ENCODE peak calls at places on chromosomes 7 and 10, in six cellular contexts. One of them, this sample, is unnamed.

GRCh38 chr7:134804351-134804750 is 24.9 kb downstream of the CALD1 start:
- DNase-seq in HepG2: no peak
- DNase-seq in K562: no peak
- DNase-seq in SK-N-SH: no peak
- DNase-seq in HCT116: no peak
- DNase-seq in GM12878: no peak
- DNase-seq in this sample: no peak

GRCh38 chr10:11204355-11204879 is 186.7 kb downstream of the CELF2 start:
- DNase-seq in HepG2: no peak
- DNase-seq in K562: no peak
- DNase-seq in SK-N-SH: no peak
- DNase-seq in HCT116: no peak
- DNase-seq in GM12878: no peak
- DNase-seq in this sample: no peak

GRCh38 chr10:96306516-96306915 is 2.3 kb downstream of the DNTT start:
- DNase-seq in HepG2: no peak
- DNase-seq in K562: no peak
- DNase-seq in SK-N-SH: no peak
- DNase-seq in HCT116: no peak
- DNase-seq in GM12878: no peak
- DNase-seq in this sample: no peak

GRCh38 chr10:91521444-91521843 is 111.3 kb downstream of the HECTD2 start:
- DNase-seq in HepG2: no peak
- DNase-seq in K562: no peak
- DNase-seq in SK-N-SH: no peak
- DNase-seq in HCT116: no peak
- DNase-seq in GM12878: no peak
- DNase-seq in this sample: no peak

GRCh38 chr10:102565793-102566192 is 62.0 kb downstream of the SUFU start:
- DNase-seq in HepG2: peak; percentile 9
- DNase-seq in K562: no peak
- DNase-seq in SK-N-SH: no peak
- DNase-seq in HCT116: no peak
- DNase-seq in GM12878: no peak
- DNase-seq in this sample: no peak

GRCh38 chr7:149817836-149818535 is 20.2 kb upstream of the ZNF862 start:
- DNase-seq in HepG2: no peak
- DNase-seq in K562: no peak
- DNase-seq in SK-N-SH: no peak
- DNase-seq in HCT116: no peak
- DNase-seq in GM12878: no peak
- DNase-seq in this sample: no peak

GRCh38 chr10:27865221-27865635 is 119.6 kb upstream of the MKX start:
- DNase-seq in HepG2: no peak
- DNase-seq in K562: no peak
- DNase-seq in SK-N-SH: no peak
- DNase-seq in HCT116: peak; percentile 7
- DNase-seq in GM12878: no peak
- DNase-seq in this sample: peak; percentile 39

GRCh38 chr7:128697301-128697905 is 25.3 kb downstream of the GARIN1A start:
- DNase-seq in HepG2: peak; percentile 21
- DNase-seq in K562: peak; percentile 90
- DNase-seq in SK-N-SH: peak; percentile 89
- DNase-seq in HCT116: no peak
- DNase-seq in GM12878: no peak
- DNase-seq in this sample: no peak

GRCh38 chr7:38410056-38410455 is 136.6 kb upstream of the TARP start:
- DNase-seq in HepG2: no peak
- DNase-seq in K562: no peak
- DNase-seq in SK-N-SH: no peak
- DNase-seq in HCT116: no peak
- DNase-seq in GM12878: no peak
- DNase-seq in this sample: no peak

GRCh38 chr10:49749556-49750491 is 12.3 kb downstream of the OGDHL start:
- DNase-seq in HepG2: no peak
- DNase-seq in K562: no peak
- DNase-seq in SK-N-SH: no peak
- DNase-seq in HCT116: no peak
- DNase-seq in GM12878: no peak
- DNase-seq in this sample: no peak

GRCh38 chr7:28629216-28629848 is 217.0 kb downstream of the CREB5 start:
- DNase-seq in HepG2: no peak
- DNase-seq in K562: no peak
- DNase-seq in SK-N-SH: no peak
- DNase-seq in HCT116: no peak
- DNase-seq in GM12878: no peak
- DNase-seq in this sample: no peak

GRCh38 chr7:112168915-112169314 is 37.3 kb downstream of the DOCK4 start:
- DNase-seq in HepG2: no peak
- DNase-seq in K562: no peak
- DNase-seq in SK-N-SH: no peak
- DNase-seq in HCT116: no peak
- DNase-seq in GM12878: no peak
- DNase-seq in this sample: no peak

GRCh38 chr7:21450876-21451275 is 23.0 kb downstream of the SP4 start:
- DNase-seq in HepG2: no peak
- DNase-seq in K562: no peak
- DNase-seq in SK-N-SH: no peak
- DNase-seq in HCT116: no peak
- DNase-seq in GM12878: no peak
- DNase-seq in this sample: no peak

GRCh38 chr7:157411580-157411979 is 74.8 kb downstream of the DNAJB6 start:
- DNase-seq in HepG2: no peak
- DNase-seq in K562: peak; percentile 82
- DNase-seq in SK-N-SH: peak; percentile 43
- DNase-seq in HCT116: no peak
- DNase-seq in GM12878: no peak
- DNase-seq in this sample: no peak

GRCh38 chr7:5452937-5453540 is 29.4 kb upstream of the TNRC18 start:
- DNase-seq in HepG2: no peak
- DNase-seq in K562: peak; percentile 84
- DNase-seq in SK-N-SH: peak; percentile 61
- DNase-seq in HCT116: no peak
- DNase-seq in GM12878: no peak
- DNase-seq in this sample: no peak

GRCh38 chr10:80454526-80455460 is 683 bp downstream of the TSPAN14 start:
- DNase-seq in HepG2: no peak
- DNase-seq in K562: peak; percentile 68
- DNase-seq in SK-N-SH: peak; percentile 79
- DNase-seq in HCT116: no peak
- DNase-seq in GM12878: no peak
- DNase-seq in this sample: peak; percentile 55

GRCh38 chr10:8499312-8499711 is 444.8 kb downstream of the GATA3 start:
- DNase-seq in HepG2: no peak
- DNase-seq in K562: no peak
- DNase-seq in SK-N-SH: no peak
- DNase-seq in HCT116: no peak
- DNase-seq in GM12878: no peak
- DNase-seq in this sample: no peak

GRCh38 chr10:49310460-49310859 is 11.5 kb downstream of the C10orf71 start:
- DNase-seq in HepG2: no peak
- DNase-seq in K562: no peak
- DNase-seq in SK-N-SH: no peak
- DNase-seq in HCT116: no peak
- DNase-seq in GM12878: no peak
- DNase-seq in this sample: no peak

GRCh38 chr10:48309711-48310226 is 3.3 kb downstream of the MAPK8 start:
- DNase-seq in HepG2: peak; percentile 41
- DNase-seq in K562: no peak
- DNase-seq in SK-N-SH: peak; percentile 25
- DNase-seq in HCT116: peak; percentile 67
- DNase-seq in GM12878: no peak
- DNase-seq in this sample: peak; percentile 46
- TF ChIP-seq JUND in HepG2: no peak
- TF ChIP-seq JUND in K562: no peak
- TF ChIP-seq JUND in SK-N-SH: peak; percentile 51
- TF ChIP-seq JUND in HCT116: peak; percentile 62
- TF ChIP-seq JUND in GM12878: no peak
- TF ChIP-seq JUND in this sample: no peak

GRCh38 chr7:106568002-106568679 is 92.8 kb downstream of the CCDC71L start:
- DNase-seq in HepG2: no peak
- DNase-seq in K562: no peak
- DNase-seq in SK-N-SH: no peak
- DNase-seq in HCT116: no peak
- DNase-seq in GM12878: no peak
- DNase-seq in this sample: no peak

GRCh38 chr7:106569500-106569929 is 91.4 kb downstream of the CCDC71L start:
- DNase-seq in HepG2: no peak
- DNase-seq in K562: no peak
- DNase-seq in SK-N-SH: no peak
- DNase-seq in HCT116: no peak
- DNase-seq in GM12878: no peak
- DNase-seq in this sample: no peak

GRCh38 chr7:106570146-106570545 is 90.8 kb downstream of the CCDC71L start:
- DNase-seq in HepG2: no peak
- DNase-seq in K562: no peak
- DNase-seq in SK-N-SH: no peak
- DNase-seq in HCT116: no peak
- DNase-seq in GM12878: no peak
- DNase-seq in this sample: no peak

GRCh38 chr7:106570948-106571418 is 90.0 kb downstream of the CCDC71L start:
- DNase-seq in HepG2: no peak
- DNase-seq in K562: no peak
- DNase-seq in SK-N-SH: no peak
- DNase-seq in HCT116: no peak
- DNase-seq in GM12878: no peak
- DNase-seq in this sample: no peak

GRCh38 chr7:106568680-106569499 is 92.1 kb downstream of the CCDC71L start:
- DNase-seq in HepG2: no peak
- DNase-seq in K562: peak; percentile 94
- DNase-seq in SK-N-SH: peak; percentile 80
- DNase-seq in HCT116: peak; percentile 52
- DNase-seq in GM12878: no peak
- DNase-seq in this sample: peak; percentile 72
- TF ChIP-seq JUND in HepG2: no peak
- TF ChIP-seq JUND in K562: peak; percentile 97
- TF ChIP-seq JUND in SK-N-SH: no peak
- TF ChIP-seq JUND in HCT116: no peak
- TF ChIP-seq JUND in GM12878: no peak
- TF ChIP-seq JUND in this sample: no peak

DNA sequence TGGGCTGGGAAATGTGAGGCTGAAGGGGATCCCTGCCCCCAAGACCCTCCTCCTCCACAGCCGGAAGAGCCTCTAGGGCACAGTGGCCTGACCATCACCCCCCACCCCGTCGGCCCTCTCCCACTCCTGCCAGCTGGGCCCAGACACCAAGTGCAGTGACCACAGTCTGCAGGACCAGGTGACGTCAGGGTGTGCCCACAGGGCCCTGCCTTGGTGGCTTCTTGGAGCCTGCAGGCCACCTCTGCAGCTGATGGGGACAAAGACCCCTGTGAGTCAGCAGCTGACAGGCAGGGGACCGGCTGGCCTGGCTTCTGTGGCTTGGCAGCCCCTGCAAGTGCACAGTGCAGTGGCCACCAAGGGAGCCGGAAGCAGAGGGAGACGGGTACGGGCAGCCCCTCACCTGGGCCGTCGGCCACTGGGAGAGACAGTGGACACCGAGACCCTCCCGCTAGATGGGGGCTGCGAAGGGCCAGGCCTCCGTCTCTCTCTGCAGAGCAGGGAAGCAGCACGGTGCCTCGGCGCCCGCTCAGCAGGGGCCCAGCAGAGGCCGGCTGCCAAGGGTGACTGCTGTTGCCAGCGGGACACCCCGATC is 274.6 kb downstream of the ELFN1 start:
- DNase-seq in HepG2: no peak
- DNase-seq in K562: no peak
- DNase-seq in SK-N-SH: no peak
- DNase-seq in HCT116: no peak
- DNase-seq in GM12878: no peak
- DNase-seq in this sample: no peak
- TF ChIP-seq JUND in HepG2: no peak
- TF ChIP-seq JUND in K562: no peak
- TF ChIP-seq JUND in SK-N-SH: no peak
- TF ChIP-seq JUND in HCT116: no peak
- TF ChIP-seq JUND in GM12878: no peak
- TF ChIP-seq JUND in this sample: no peak

GRCh38 chr7:68619476-68619875 is 978.8 kb upstream of the AUTS2 start:
- DNase-seq in HepG2: no peak
- DNase-seq in K562: no peak
- DNase-seq in SK-N-SH: no peak
- DNase-seq in HCT116: no peak
- DNase-seq in GM12878: no peak
- DNase-seq in this sample: no peak

GRCh38 chr7:68623030-68623429 is 975.2 kb upstream of the AUTS2 start:
- DNase-seq in HepG2: no peak
- DNase-seq in K562: no peak
- DNase-seq in SK-N-SH: no peak
- DNase-seq in HCT116: no peak
- DNase-seq in GM12878: no peak
- DNase-seq in this sample: no peak

GRCh38 chr7:68622500-68622899 is 975.8 kb upstream of the AUTS2 start:
- DNase-seq in HepG2: no peak
- DNase-seq in K562: no peak
- DNase-seq in SK-N-SH: peak; percentile 34
- DNase-seq in HCT116: no peak
- DNase-seq in GM12878: no peak
- DNase-seq in this sample: no peak
- TF ChIP-seq JUND in HepG2: no peak
- TF ChIP-seq JUND in K562: no peak
- TF ChIP-seq JUND in SK-N-SH: no peak
- TF ChIP-seq JUND in HCT116: no peak
- TF ChIP-seq JUND in GM12878: no peak
- TF ChIP-seq JUND in this sample: no peak

DNA sequence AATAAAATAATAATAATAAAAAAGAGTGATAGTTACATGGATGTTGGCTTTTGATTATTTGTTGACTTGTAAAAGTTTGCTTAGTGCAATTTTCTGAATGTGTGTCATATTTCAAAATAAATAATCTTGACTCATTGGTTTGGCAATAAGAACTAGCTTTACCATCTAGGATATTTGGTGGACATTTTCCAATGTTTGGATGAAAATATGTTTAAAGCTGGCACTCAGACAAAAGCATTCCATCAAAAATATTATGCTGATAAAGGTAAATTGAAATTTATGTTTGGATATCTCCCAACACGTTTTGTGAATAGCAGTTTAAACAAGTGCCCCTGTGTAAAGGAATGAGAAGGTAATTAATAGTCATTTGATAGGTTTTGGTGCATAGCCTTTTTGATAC is 62.5 kb upstream of the KCNMA1 start:
- DNase-seq in HepG2: no peak
- DNase-seq in K562: no peak
- DNase-seq in SK-N-SH: no peak
- DNase-seq in HCT116: no peak
- DNase-seq in GM12878: no peak
- DNase-seq in this sample: no peak
- TF ChIP-seq JUND in HepG2: no peak
- TF ChIP-seq JUND in K562: no peak
- TF ChIP-seq JUND in SK-N-SH: no peak
- TF ChIP-seq JUND in HCT116: no peak
- TF ChIP-seq JUND in GM12878: no peak
- TF ChIP-seq JUND in this sample: no peak